ENCODE peak calls at places on chromosome 13, in ten cellular contexts. E is body of pancreas, Z is uterus, F is A549, R is Peyer's patch, K is thyroid gland, A is K562, I is ovary, M is tibial nerve, P is IMR-90. S is an unnamed sample.

GRCh38 chr13:21124853-21125252 is 51.5 kb downstream of the SKA3 start:
- DNase-seq in Z (no peak), I (no peak), P (peak; percentile 63), K (peak; percentile 91), M (no peak), A (no peak), F (no peak), R (no peak), E (peak; percentile 5), S (peak; percentile 40)

GRCh38 chr13:110627351-110627750 is 12.0 kb downstream of the NAXD start:
- DNase-seq in M (no peak), Z (no peak), I (no peak), P (no peak), R (no peak), F (no peak), A (no peak), K (no peak), E (no peak), S (no peak)

GRCh38 chr13:104949840-104950805 is 1585.3 kb downstream of the EFNB2 start:
- DNase-seq in F (no peak), A (no peak), I (no peak), E (no peak), K (no peak), R (no peak), P (no peak), M (peak; percentile 47), Z (no peak), S (no peak)

GRCh38 chr13:42478531-42479156 is 95.3 kb upstream of the TNFSF11 start:
- DNase-seq in E (no peak), Z (no peak), A (no peak), M (no peak), I (no peak), R (no peak), F (peak; percentile 2), P (peak; percentile 7), K (no peak), S (no peak)

GRCh38 chr13:21139374-21139773 is 37.0 kb downstream of the SKA3 start:
- DNase-seq in F (no peak), R (no peak), K (no peak), P (no peak), A (no peak), I (peak; percentile 38), E (peak; percentile 10), M (no peak), Z (no peak), S (no peak)

GRCh38 chr13:111534646-111535461 is 214.4 kb downstream of the TEX29 start:
- DNase-seq in Z (no peak), K (no peak), M (no peak), E (no peak), R (no peak), P (no peak), F (no peak), I (no peak), A (no peak), S (no peak)

GRCh38 chr13:41613984-41614581 is 156.7 kb downstream of the RGCC start:
- DNase-seq in F (no peak), E (peak; percentile 43), Z (peak; percentile 74), A (no peak), P (peak; percentile 96), K (peak; percentile 2), I (peak; percentile 71), M (no peak), R (no peak), S (no peak)

GRCh38 chr13:19927117-19927734 is 31.3 kb upstream of the ZMYM2 start:
- DNase-seq in E (no peak), P (peak; percentile 31), Z (no peak), R (no peak), F (peak; percentile 34), K (no peak), I (no peak), M (peak; percentile 7), A (no peak), S (no peak)

GRCh38 chr13:79662882-79663281 is 181.9 kb downstream of the NDFIP2 start:
- DNase-seq in F (no peak), I (no peak), E (no peak), Z (no peak), R (no peak), A (no peak), P (no peak), K (peak; percentile 5), M (no peak), S (no peak)

GRCh38 chr13:113959198-113959597 is 14.7 kb downstream of the C13orf46 start:
- DNase-seq in R (no peak), E (peak; percentile 37), M (no peak), P (no peak), Z (no peak), K (peak; percentile 59), F (no peak), I (no peak), A (peak; percentile 81), S (no peak)

GRCh38 chr13:25375727-25376358 is 4.1 kb downstream of the ATP8A2 start:
- DNase-seq in A (peak; percentile 59), I (no peak), Z (no peak), M (peak; percentile 41), R (peak; percentile 56), K (peak; percentile 10), E (peak; percentile 27), P (peak; percentile 31), F (peak; percentile 13), S (no peak)

GRCh38 chr13:113353254-113353653 is 10.7 kb downstream of the GRTP1 start:
- DNase-seq in P (no peak), R (no peak), F (no peak), A (no peak), I (no peak), M (no peak), K (no peak), E (no peak), Z (no peak), S (no peak)

GRCh38 chr13:27250833-27251165 is 559 bp upstream of the RPL21 start:
- DNase-seq in M (no peak), K (no peak), E (no peak), F (no peak), R (no peak), I (no peak), A (no peak), P (no peak), Z (no peak), S (no peak)

GRCh38 chr13:27257233-27257568 is 5.8 kb downstream of the RPL21 start:
- DNase-seq in K (no peak), A (no peak), M (no peak), P (no peak), E (no peak), F (no peak), Z (no peak), R (no peak), I (no peak), S (no peak)

GRCh38 chr13:27245610-27246009 is 5.7 kb upstream of the RPL21 start:
- DNase-seq in R (no peak), K (no peak), Z (no peak), F (no peak), E (no peak), I (no peak), P (no peak), M (no peak), A (no peak), S (no peak)

GRCh38 chr13:27252467-27252866 is 1.1 kb downstream of the RPL21 start:
- DNase-seq in P (no peak), A (no peak), Z (no peak), R (no peak), M (no peak), K (no peak), E (no peak), I (no peak), F (no peak), S (no peak)

DNA sequence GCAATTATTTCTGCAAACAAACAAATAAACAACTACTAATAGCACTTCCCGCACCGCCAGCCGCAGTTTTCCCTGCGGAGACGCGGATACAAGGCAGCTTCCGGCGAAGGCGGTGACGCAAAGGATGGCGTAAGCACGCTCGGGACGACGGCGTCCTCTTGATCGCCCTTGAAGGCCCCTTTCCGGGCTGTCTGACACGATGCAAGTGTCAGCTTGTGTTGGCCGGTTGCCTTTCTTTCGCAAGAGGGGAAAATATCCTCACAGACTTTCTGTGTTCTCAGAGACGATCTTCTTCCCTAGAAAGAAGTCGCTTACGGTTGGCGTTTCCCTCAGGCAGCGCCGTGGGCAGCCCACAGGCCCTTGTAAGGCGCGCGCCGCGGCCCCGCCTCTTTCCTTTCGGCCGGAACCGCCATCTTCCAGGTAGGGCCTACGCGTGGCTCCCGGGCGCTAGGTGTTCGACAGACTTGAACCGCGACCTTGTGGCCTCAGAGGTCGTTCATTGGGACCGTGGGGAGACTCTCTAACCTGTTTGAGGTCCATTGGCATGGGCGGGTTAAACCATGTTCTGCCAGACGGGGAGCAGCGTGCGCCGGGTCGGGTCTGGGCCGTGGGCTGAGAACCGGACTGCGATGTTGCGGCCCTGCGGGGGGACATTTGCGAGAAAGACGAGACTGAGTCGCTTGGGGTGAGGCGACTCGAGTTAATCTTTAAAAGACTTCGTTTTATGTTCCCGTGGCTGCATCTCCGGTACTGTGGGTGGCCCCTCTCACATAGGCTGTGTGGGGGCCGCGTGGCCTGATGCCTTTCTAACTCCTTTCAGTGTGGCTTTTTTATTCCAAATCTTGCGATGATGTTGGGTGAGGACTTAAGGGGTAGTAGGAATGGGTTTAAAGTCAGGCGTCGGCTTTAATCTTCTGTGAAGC is at the start of gene RPL21:
- DNase-seq in K (peak; percentile 96), R (peak; percentile 98), I (peak; percentile 94), E (peak; percentile 96), Z (peak; percentile 95), A (peak; percentile 80), M (peak; percentile 94), P (peak; percentile 99), F (peak; percentile 66), S (peak; percentile 99)
- TF ChIP-seq POLR2A in K (peak; percentile 83), R (peak; percentile 68), I (peak; percentile 75), E (peak; percentile 89), Z (peak; percentile 41), A (peak; percentile 93), M (peak; percentile 49), P (peak; percentile 95), F (peak; percentile 51), S (no peak)

DNA sequence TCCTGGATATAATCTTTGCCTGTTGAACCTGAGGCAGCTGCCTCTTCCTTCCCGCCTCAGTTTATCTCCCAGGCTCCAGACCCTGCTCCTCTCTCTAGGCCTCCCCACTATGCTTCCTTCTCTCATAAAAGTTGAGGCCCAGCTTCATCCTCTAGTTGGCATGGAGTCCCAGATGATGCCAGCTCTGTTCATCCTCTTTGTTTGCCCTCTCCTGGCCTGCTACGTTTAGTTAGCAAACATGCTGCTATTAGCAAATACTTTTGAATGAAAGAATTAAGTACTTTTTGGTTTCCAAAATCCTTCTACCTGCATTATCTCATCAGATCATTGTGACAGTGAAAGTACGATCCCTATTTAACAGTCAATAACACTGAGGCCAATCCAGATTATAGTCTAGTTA is 472.5 kb downstream of the COG6 start:
- DNase-seq in Z (no peak), F (no peak), K (no peak), R (no peak), A (no peak), I (no peak), E (no peak), M (no peak), P (no peak), S (no peak)
- H3K4me3 ChIP-seq in Z (no peak overlapping the region), F (no peak overlapping the region), K (no peak overlapping the region), R (no peak overlapping the region), A (no peak overlapping the region), I (no peak overlapping the region), E (no peak overlapping the region), M (no peak overlapping the region), P (no peak overlapping the region), S (no peak overlapping the region)

GRCh38 chr13:99496322-99497142 is 4.7 kb upstream of the TM9SF2 start:
- DNase-seq in A (peak; percentile 34), K (peak; percentile 21), R (peak; percentile 89), F (no peak), Z (peak; percentile 65), P (peak; percentile 15), E (peak; percentile 63), M (peak; percentile 70), I (peak; percentile 31), S (peak; percentile 93)
- TF ChIP-seq POLR2A in A (peak; percentile 22), K (no peak), R (peak; percentile 29), F (no peak), Z (peak; percentile 39), P (no peak), E (no peak), M (no peak), I (no peak), S (no peak)

GRCh38 chr13:84959818-84960217 is 839.4 kb downstream of the SLITRK6 start:
- DNase-seq in R (no peak), F (no peak), P (no peak), A (no peak), M (no peak), I (no peak), E (no peak), K (no peak), Z (no peak), S (no peak)
- H3K4me3 ChIP-seq in R (no peak overlapping the region), F (no peak overlapping the region), P (no peak overlapping the region), A (no peak overlapping the region), M (no peak overlapping the region), I (no peak overlapping the region), E (no peak overlapping the region), K (no peak overlapping the region), Z (no peak overlapping the region), S (no peak overlapping the region)

S was measured in lower leg skin.